ENCODE peak calls at places on chromosome 5, in nine cellular contexts. V is H9, M is GM13977, L is GM12865, N is mesothelial cell of epicardium, R is endothelial cell, S is foreskin fibroblast, T is esophagus squamous epithelium, C is left lung. F is an unnamed sample.

GRCh38 chr5:59158165-59158564 is 575.3 kb downstream of the RAB3C start:
- DNase-seq in T (no peak), C (no peak), N (no peak), S (no peak), V (no peak), R (no peak), M (no peak), L (no peak), F (no peak)

GRCh38 chr5:172796306-172796705 is 25.3 kb upstream of the DUSP1 start:
- DNase-seq in V (no peak), N (no peak), S (no peak), R (no peak), M (no peak), T (no peak), C (no peak), L (no peak), F (no peak)

GRCh38 chr5:107739661-107740060 is 68.9 kb upstream of the EFNA5 start:
- DNase-seq in S (peak; percentile 1), R (no peak), L (no peak), M (no peak), T (no peak), C (no peak), V (no peak), N (no peak), F (no peak)

GRCh38 chr5:95727764-95728191 is 3.4 kb upstream of the RHOBTB3 start:
- DNase-seq in N (no peak), V (no peak), R (no peak), L (peak; percentile 74), T (no peak), M (no peak), S (no peak), C (no peak), F (no peak)

GRCh38 chr5:133467325-133467700 is 145.0 kb downstream of the FSTL4 start:
- DNase-seq in N (no peak), C (no peak), L (no peak), T (no peak), M (no peak), S (no peak), R (no peak), V (no peak), F (peak; percentile 38)

GRCh38 chr5:6804766-6805165 is 91.5 kb downstream of the TENT4A start:
- DNase-seq in C (no peak), R (no peak), S (no peak), L (no peak), N (no peak), V (no peak), M (no peak), T (no peak), F (no peak)

GRCh38 chr5:75472973-75473372 is 38.5 kb downstream of the CERT1 start:
- DNase-seq in R (no peak), N (no peak), S (no peak), M (no peak), L (no peak), C (no peak), T (no peak), V (no peak), F (no peak)

GRCh38 chr5:77230727-77231469 is 20.4 kb downstream of the PDE8B start:
- DNase-seq in M (no peak), T (no peak), S (no peak), R (no peak), L (peak; percentile 39), V (no peak), N (no peak), C (no peak), F (no peak)

GRCh38 chr5:84215521-84215920 is 169.2 kb downstream of the EDIL3 start:
- DNase-seq in T (no peak), N (no peak), L (no peak), M (no peak), V (no peak), C (no peak), R (no peak), S (no peak), F (no peak)

GRCh38 chr5:136023935-136024645 is 4.7 kb upstream of the TGFBI start:
- DNase-seq in V (no peak), L (no peak), M (no peak), R (no peak), C (no peak), N (no peak), T (no peak), S (no peak), F (no peak)

GRCh38 chr5:102959055-102959454 is 160.9 kb downstream of the GIN1 start:
- DNase-seq in T (no peak), V (no peak), R (no peak), M (no peak), N (no peak), C (no peak), L (peak; percentile 5), S (peak; percentile 86), F (no peak)

GRCh38 chr5:132747693-132748440 is 641 bp downstream of the CCNI2 start:
- DNase-seq in S (no peak), N (no peak), M (peak; percentile 48), R (peak; percentile 24), V (peak; percentile 60), L (peak; percentile 61), T (no peak), C (no peak), F (peak; percentile 14)

GRCh38 chr5:58019614-58020013 is 440.3 kb downstream of the PLK2 start:
- DNase-seq in M (no peak), N (no peak), C (peak; percentile 33), T (no peak), V (no peak), S (peak; percentile 45), L (no peak), R (no peak), F (no peak)

GRCh38 chr5:35835796-35836742 is 20.6 kb upstream of the IL7R start:
- DNase-seq in T (no peak), S (no peak), M (peak; percentile 40), R (no peak), N (no peak), C (no peak), L (peak; percentile 47), V (no peak), F (no peak)

GRCh38 chr5:104061707-104062106 is 499.1 kb upstream of the NUDT12 start:
- DNase-seq in M (no peak), L (no peak), C (no peak), R (no peak), V (peak; percentile 49), N (no peak), T (no peak), S (no peak), F (no peak)

GRCh38 chr5:157390179-157390923 is 69.7 kb upstream of the NIPAL4 start:
- DNase-seq in R (no peak), C (peak; percentile 71), L (no peak), M (no peak), N (no peak), S (peak; percentile 96), T (no peak), V (no peak), F (no peak)

GRCh38 chr5:927172-928015 is 34.7 kb downstream of the TRIP13 start:
- DNase-seq in S (no peak), C (no peak), L (no peak), N (no peak), M (no peak), V (no peak), R (no peak), T (no peak), F (no peak)
- TF ChIP-seq CTCF in S (no peak), C (no peak), L (no peak), N (no peak), M (no peak), V (no peak), R (peak; percentile 7), T (no peak), F (no peak)

DNA sequence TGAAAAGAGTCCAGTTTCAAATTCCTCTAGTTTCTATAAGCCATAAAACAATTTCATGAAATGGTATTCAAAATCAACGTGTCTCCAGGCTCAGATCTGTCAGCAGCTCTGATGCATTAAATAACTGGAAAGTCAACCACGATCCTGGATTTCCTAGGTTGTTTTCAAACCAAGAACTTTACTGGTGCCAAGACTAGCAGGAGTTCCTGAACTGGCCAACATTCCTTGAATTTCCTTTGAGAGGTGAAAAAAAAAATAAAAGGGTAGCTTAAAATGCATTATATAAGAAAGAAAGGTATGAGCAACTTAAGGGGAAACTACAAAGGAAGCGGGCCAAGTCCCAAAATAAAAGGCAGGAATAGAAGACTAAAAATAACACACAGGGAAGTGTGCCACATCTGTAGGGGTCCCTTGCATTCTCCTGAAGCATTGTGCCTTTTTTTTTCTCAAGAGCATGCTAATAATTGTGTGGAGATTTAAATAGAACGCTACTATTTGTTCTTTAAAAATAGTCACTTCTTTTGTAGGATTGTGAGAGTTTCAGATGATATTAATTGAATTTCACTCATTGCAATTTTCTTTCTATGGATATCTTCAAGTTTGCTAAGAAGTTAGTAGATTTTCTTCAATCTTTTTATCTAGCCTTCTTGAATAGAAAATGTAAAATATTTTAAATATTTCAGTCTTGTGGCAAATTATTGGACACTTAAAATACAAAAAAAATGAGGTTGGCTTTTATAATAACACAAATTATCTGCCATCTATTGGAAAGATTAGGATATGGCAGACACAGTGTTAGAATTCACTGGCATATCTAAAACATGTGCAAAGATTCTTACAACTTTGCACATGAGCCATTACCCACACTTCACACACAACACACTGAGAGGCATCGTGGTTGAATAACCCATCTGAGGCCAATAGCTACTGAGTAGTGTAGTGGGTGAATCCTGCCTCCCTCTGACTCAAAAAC is 15.3 kb downstream of the ESM1 start:
- DNase-seq in M (no peak), R (no peak), N (no peak), S (no peak), V (no peak), C (no peak), T (no peak), L (no peak), F (no peak)
- TF ChIP-seq CTCF in M (no peak), R (no peak), N (no peak), S (no peak), V (no peak), C (no peak), T (no peak), L (no peak), F (no peak)

GRCh38 chr5:141084487-141084989 is 9.9 kb upstream of the PCDHB2 start:
- DNase-seq in S (peak; percentile 4), L (peak; percentile 12), V (peak; percentile 73), T (no peak), C (no peak), R (peak; percentile 66), N (no peak), M (no peak), F (peak; percentile 17)
- TF ChIP-seq CTCF in S (peak; percentile 51), L (no peak), V (peak; percentile 79), T (no peak), C (peak; percentile 31), R (no peak), N (peak; percentile 21), M (peak; percentile 6), F (peak; percentile 13)

DNA sequence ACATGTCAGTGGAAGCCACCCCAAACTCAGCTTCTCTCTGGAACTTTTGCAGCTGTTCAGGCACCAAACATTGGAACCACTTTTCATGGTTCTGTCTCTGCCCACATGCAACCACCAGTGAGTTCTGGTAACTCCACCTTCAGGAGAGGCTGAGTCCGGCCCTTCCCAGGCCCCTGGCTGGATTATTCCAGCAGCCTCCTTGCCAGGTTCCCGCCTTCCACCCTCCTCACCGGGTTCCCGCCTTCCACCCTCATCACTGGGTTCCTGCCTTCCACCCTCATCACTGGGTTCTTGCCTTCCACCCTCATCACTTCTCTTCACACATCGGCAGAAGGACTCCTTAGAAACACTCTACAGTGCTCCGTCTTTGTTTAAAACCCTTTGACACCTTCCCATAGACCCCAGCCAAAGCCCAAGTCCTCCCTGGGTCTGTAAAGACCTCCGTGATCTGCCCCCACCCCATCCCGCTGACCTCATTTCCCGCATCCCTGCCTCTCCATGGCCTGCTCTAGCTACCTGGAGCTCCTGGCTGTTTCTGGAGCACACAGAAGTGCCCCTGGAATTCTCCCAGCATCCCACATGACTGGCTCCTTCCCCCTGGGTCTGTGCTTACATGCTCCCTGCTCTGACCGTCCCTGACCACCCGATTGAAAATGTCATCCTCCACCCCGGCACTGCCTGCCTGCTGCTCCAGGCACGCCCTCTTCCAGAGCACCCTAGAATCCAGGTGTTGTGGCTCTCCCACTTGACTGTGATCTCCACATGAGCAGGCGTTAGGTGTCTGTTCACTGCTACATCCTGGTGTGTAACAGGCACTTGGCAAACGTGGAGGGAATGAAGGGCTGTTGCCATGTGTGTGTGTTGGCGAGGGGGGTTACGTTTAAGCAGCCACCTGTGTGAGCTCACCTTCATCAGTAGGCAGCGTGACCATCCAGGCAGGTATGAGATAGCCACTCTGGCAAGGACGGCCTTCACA is 17.7 kb downstream of the ROPN1L start:
- DNase-seq in S (no peak), V (no peak), C (peak; percentile 19), N (no peak), M (no peak), L (no peak), T (no peak), R (no peak), F (no peak)
- TF ChIP-seq CTCF in S (no peak), V (no peak), C (no peak), N (no peak), M (no peak), L (no peak), T (no peak), R (no peak), F (no peak)

F was measured in nephron progenitor cell.